ENCODE peak calls at places on chromosome 21, in five cellular contexts. E, D, U, A and T are unnamed samples. For H3K36me3, the result is how much of the 10 kb centered on the place peaks cover.

GRCh38 chr21:31354604-31355443 is 10.8 kb upstream of the TIAM1 start:
- DNase-seq in U (peak), E (no peak), D (no peak), A (no peak), T (no peak)

GRCh38 chr21:15928196-15928595 is 198.4 kb downstream of the USP25 start:
- DNase-seq in A (no peak), D (no peak), U (no peak), E (no peak), T (no peak)

GRCh38 chr21:26137379-26138060 is 33.0 kb downstream of the APP start:
- DNase-seq in A (no peak), U (no peak), E (no peak), D (no peak), T (no peak)

GRCh38 chr21:18041012-18041411 is 203.6 kb upstream of the CHODL start:
- DNase-seq in D (peak), A (no peak), U (no peak), E (peak), T (peak)

GRCh38 chr21:31326478-31327247 is 17.4 kb downstream of the TIAM1 start:
- DNase-seq in U (no peak), A (no peak), E (no peak), D (no peak), T (no peak)

GRCh38 chr21:31566611-31567010 is 92.9 kb upstream of the SOD1 start:
- DNase-seq in D (no peak), A (no peak), U (no peak), E (no peak), T (no peak)

GRCh38 chr21:14880922-14881321 is 183.9 kb downstream of the NRIP1 start:
- DNase-seq in A (no peak), D (no peak), E (no peak), U (peak), T (no peak)

GRCh38 chr21:35882791-35883240 is 177.5 kb downstream of the SETD4 start:
- DNase-seq in D (no peak), A (no peak), U (peak), E (no peak), T (no peak)

GRCh38 chr21:31335957-31336738 is 7.9 kb downstream of the TIAM1 start:
- DNase-seq in U (peak), D (no peak), E (no peak), A (no peak), T (no peak)

GRCh38 chr21:33025471-33026298 is at the start of gene OLIG2:
- DNase-seq in A (peak), U (peak), D (peak), E (no peak), T (peak)

GRCh38 chr21:26544208-26544607 is 28.9 kb downstream of the CYYR1 start:
- DNase-seq in E (no peak), D (no peak), A (no peak), U (no peak), T (no peak)

GRCh38 chr21:38323721-38324591 is 67.2 kb downstream of the KCNJ15 start:
- DNase-seq in U (peak), A (no peak), D (no peak), E (peak), T (no peak)

GRCh38 chr21:46203203-46203600 is 18.9 kb upstream of the SPATC1L start:
- DNase-seq in U (no peak), A (no peak), E (no peak), D (peak), T (no peak)

GRCh38 chr21:31554511-31555022 is 104.9 kb upstream of the SOD1 start:
- DNase-seq in A (no peak), D (no peak), U (peak), E (no peak), T (no peak)

GRCh38 chr21:14742119-14742518 is 196.0 kb upstream of the SAMSN1 start:
- DNase-seq in D (no peak), U (no peak), E (no peak), A (no peak), T (no peak)

GRCh38 chr21:17580319-17580718 is 32.4 kb downstream of the BTG3 start:
- DNase-seq in A (no peak), E (no peak), D (no peak), U (no peak), T (no peak)

GRCh38 chr21:16913010-16913409 is 599.8 kb upstream of the CXADR start:
- DNase-seq in U (no peak), A (no peak), E (no peak), D (peak), T (no peak)

GRCh38 chr21:32437729-32438128 is 25.2 kb downstream of the EVA1C start:
- DNase-seq in D (no peak), E (no peak), A (no peak), U (no peak), T (no peak)

GRCh38 chr21:25896657-25897056 is 161.9 kb downstream of the GABPA start:
- DNase-seq in A (no peak), D (no peak), U (no peak), E (no peak), T (no peak)

GRCh38 chr21:35222021-35222420 is 172.9 kb upstream of the RUNX1 start:
- DNase-seq in D (no peak), E (peak), U (no peak), A (no peak), T (no peak)

GRCh38 chr21:26966978-26967913 is at the start of gene ADAMTS5:
- DNase-seq in A (peak), E (peak), D (peak), U (peak), T (no peak)

GRCh38 chr21:32814528-32814927 is 43.0 kb upstream of the PAXBP1 start:
- DNase-seq in D (no peak), U (no peak), E (no peak), A (no peak), T (no peak)

GRCh38 chr21:46406001-46406400 is 52.7 kb upstream of the DIP2A start:
- DNase-seq in A (no peak), U (no peak), D (no peak), E (no peak), T (no peak)

GRCh38 chr21:33940846-33941245 is 25.2 kb upstream of the ATP5PO start:
- DNase-seq in D (no peak), A (peak), E (no peak), U (peak), T (no peak)

GRCh38 chr21:46500224-46500861 is 41.7 kb downstream of the DIP2A start:
- DNase-seq in U (peak), D (no peak), E (no peak), A (no peak), T (no peak)

GRCh38 chr21:14306143-14306907 is 76.6 kb downstream of the HSPA13 start:
- DNase-seq in E (no peak), U (peak), D (no peak), A (no peak), T (no peak)

GRCh38 chr21:34946385-34947121 is 102.5 kb downstream of the RUNX1 start:
- DNase-seq in A (no peak), U (no peak), E (no peak), D (no peak), T (no peak)

GRCh38 chr21:46295177-46295711 is 9.1 kb downstream of the YBEY start:
- DNase-seq in E (no peak), D (peak), U (peak), A (peak), T (peak)

GRCh38 chr21:25682382-25682781 is 43.3 kb downstream of the JAM2 start:
- DNase-seq in D (no peak), U (no peak), A (no peak), E (no peak), T (no peak)

GRCh38 chr21:35933466-35933865 is 126.9 kb downstream of the SETD4 start:
- DNase-seq in A (no peak), D (no peak), E (no peak), U (peak), T (no peak)

GRCh38 chr21:34967509-34968289 is 81.4 kb downstream of the RUNX1 start:
- DNase-seq in A (no peak), E (no peak), D (no peak), U (peak), T (no peak)

GRCh38 chr21:26686278-26686677 is 113.2 kb upstream of the CYYR1 start:
- DNase-seq in A (no peak), D (peak), U (peak), E (no peak), T (no peak)

GRCh38 chr21:32096411-32096810 is 182.4 kb downstream of the MIS18A start:
- DNase-seq in U (no peak), A (peak), E (peak), D (peak), T (peak)

GRCh38 chr21:25298512-25299491 is 308.5 kb downstream of the MRPL39 start:
- DNase-seq in U (no peak), E (no peak), D (no peak), A (no peak), T (no peak)

GRCh38 chr21:38402795-38403194 is 95.5 kb downstream of the ERG start:
- DNase-seq in E (no peak), D (no peak), A (no peak), U (no peak), T (no peak)

GRCh38 chr21:14900611-14901010 is 164.2 kb downstream of the NRIP1 start:
- DNase-seq in E (no peak), D (no peak), U (peak), A (no peak), T (no peak)

GRCh38 chr21:34889537-34890257 is 159.4 kb downstream of the RUNX1 start:
- DNase-seq in U (peak), E (peak), D (peak), A (peak), T (peak)

DNA sequence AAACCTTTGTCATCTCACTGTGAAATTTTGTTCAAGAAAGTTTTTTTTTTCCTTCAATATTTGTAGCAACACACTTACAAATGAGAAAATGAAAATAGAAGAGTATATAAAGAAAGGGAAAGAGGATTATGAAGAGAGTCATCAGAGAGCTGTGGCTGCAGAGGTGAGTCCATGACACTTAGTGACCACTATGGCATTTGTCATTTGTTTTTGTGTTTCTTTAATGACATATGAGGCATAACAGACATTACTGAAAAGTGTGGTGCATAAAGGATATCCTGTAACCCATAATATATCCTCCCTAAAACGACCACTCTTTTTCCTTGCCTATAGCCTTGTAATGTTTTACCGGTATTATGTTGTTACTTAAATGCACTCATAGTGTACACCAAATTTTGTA is 80.2 kb downstream of the VPS26C start:
- DNase-seq in U (no peak), D (no peak), E (no peak), A (no peak), T (no peak)
- H3K36me3 ChIP-seq in U (under half), D (half or more), E (under half), A (under half), T (half or more)

GRCh38 chr21:39564200-39564599 is 48.5 kb upstream of the B3GALT5 start:
- DNase-seq in D (peak), A (no peak), U (no peak), E (no peak), T (no peak)
- TF ChIP-seq CTCF in D (no peak), A (no peak), U (no peak), E (no peak), T (no peak)

GRCh38 chr21:21831036-21831435 is 832.8 kb downstream of the NCAM2 start:
- DNase-seq in E (no peak), D (no peak), U (no peak), A (no peak), T (no peak)
- H3K27ac ChIP-seq in E (no peak), D (no peak), U (no peak), A (no peak), T (no peak)

GRCh38 chr21:45199201-45199600 is 88.5 kb downstream of the POFUT2 start:
- DNase-seq in U (no peak), A (no peak), E (no peak), D (no peak), T (peak)
- H3K36me3 ChIP-seq in U (half or more), A (under half), E (under half), D (under half), T (under half)

GRCh38 chr21:43619856-43620255 is 39.4 kb downstream of the HSF2BP start:
- DNase-seq in E (no peak), U (no peak), D (no peak), A (no peak), T (no peak)
- TF ChIP-seq CTCF in E (peak), U (peak), D (peak), A (peak), T (no peak)

GRCh38 chr21:29018540-29018939 is 609 bp downstream of the RWDD2B start:
- DNase-seq in D (peak), U (no peak), E (no peak), A (no peak), T (no peak)
- H3K27ac ChIP-seq in D (peak), U (peak), E (no peak), A (no peak), T (peak)

GRCh38 chr21:41852929-41853320 is 26.2 kb downstream of the PRDM15 start:
- DNase-seq in U (no peak), E (no peak), D (no peak), A (no peak), T (no peak)

GRCh38 chr21:41850085-41850484 is 29.1 kb downstream of the PRDM15 start:
- DNase-seq in U (no peak), A (no peak), D (no peak), E (no peak), T (no peak)

GRCh38 chr21:41854426-41854995 is 24.6 kb downstream of the PRDM15 start:
- DNase-seq in U (no peak), A (no peak), D (no peak), E (no peak), T (no peak)

GRCh38 chr21:41851090-41851790 is 27.9 kb downstream of the PRDM15 start:
- DNase-seq in A (no peak), D (no peak), E (peak), U (no peak), T (no peak)

GRCh38 chr21:41852151-41852928 is 26.8 kb downstream of the PRDM15 start:
- DNase-seq in U (no peak), A (no peak), E (no peak), D (no peak), T (no peak)
- H3K36me3 ChIP-seq in U (under half), A (under half), E (under half), D (under half), T (half or more)

GRCh38 chr21:41673596-41674335 is 93.1 kb downstream of the RIPK4 start:
- DNase-seq in D (no peak), U (no peak), E (no peak), A (no peak), T (no peak)
- TF ChIP-seq CTCF in D (no peak), U (no peak), E (no peak), A (no peak), T (no peak)

DNA sequence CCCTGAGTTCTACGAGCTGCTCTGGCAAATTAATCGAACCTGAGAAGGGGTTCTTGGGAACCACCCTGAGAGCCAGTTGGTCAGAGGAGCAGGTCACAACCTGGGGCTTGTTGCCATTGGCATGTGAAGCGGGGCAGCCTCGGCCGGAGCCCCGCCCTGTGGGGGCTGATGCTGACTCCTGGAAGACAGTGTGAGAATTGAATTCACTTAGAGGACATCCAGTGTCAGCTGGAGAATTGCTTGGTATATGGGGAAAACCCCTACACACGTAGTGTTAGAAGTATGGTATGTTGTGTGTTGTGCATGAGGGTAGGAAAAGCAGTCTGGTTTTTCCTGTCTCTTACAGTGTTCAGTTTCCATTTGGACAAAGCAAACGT is 11.6 kb downstream of the SLC37A1 start:
- DNase-seq in U (peak), E (no peak), A (peak), D (no peak), T (no peak)
- H3K27ac ChIP-seq in U (no peak), E (no peak), A (no peak), D (no peak), T (no peak)